ENCODE peak calls at places on chromosomes 3 and 15, in seven cellular contexts. One of them, this sample, is unnamed.
A peak's percentile ranks its signal among the peaks of the same experiment; 100 is the strongest.

GRCh38 chr3:62873672-62874397 is 1.4 kb downstream of the CADPS start:
- DNase-seq in PC-9: no peak
- DNase-seq in stomach: no peak
- DNase-seq in pancreas: peak; percentile 57
- DNase-seq in upper lobe of right lung: no peak
- DNase-seq in GM12878: no peak
- DNase-seq in gastrocnemius medialis: no peak
- DNase-seq in this sample: peak; percentile 35

GRCh38 chr3:124281453-124282316 is 289.8 kb upstream of the ROPN1 start:
- DNase-seq in gastrocnemius medialis: no peak
- DNase-seq in stomach: no peak
- DNase-seq in GM12878: no peak
- DNase-seq in pancreas: no peak
- DNase-seq in upper lobe of right lung: no peak
- DNase-seq in PC-9: no peak
- DNase-seq in this sample: no peak

GRCh38 chr3:197468866-197469382 is 86.8 kb downstream of the BDH1 start:
- DNase-seq in gastrocnemius medialis: no peak
- DNase-seq in GM12878: no peak
- DNase-seq in pancreas: peak; percentile 31
- DNase-seq in upper lobe of right lung: peak; percentile 11
- DNase-seq in stomach: peak; percentile 33
- DNase-seq in PC-9: peak; percentile 24
- DNase-seq in this sample: no peak

GRCh38 chr3:197465996-197466549 is 89.7 kb downstream of the BDH1 start:
- DNase-seq in upper lobe of right lung: peak; percentile 1
- DNase-seq in PC-9: peak; percentile 81
- DNase-seq in stomach: peak; percentile 52
- DNase-seq in gastrocnemius medialis: no peak
- DNase-seq in pancreas: no peak
- DNase-seq in GM12878: no peak
- DNase-seq in this sample: no peak

GRCh38 chr15:62625421-62626033 is 417.0 kb upstream of the TPM1 start:
- DNase-seq in pancreas: no peak
- DNase-seq in PC-9: no peak
- DNase-seq in upper lobe of right lung: no peak
- DNase-seq in stomach: no peak
- DNase-seq in gastrocnemius medialis: no peak
- DNase-seq in GM12878: no peak
- DNase-seq in this sample: no peak

GRCh38 chr3:176469694-176470205 is 727.5 kb downstream of the TBL1XR1 start:
- DNase-seq in GM12878: no peak
- DNase-seq in pancreas: no peak
- DNase-seq in stomach: no peak
- DNase-seq in PC-9: peak; percentile 67
- DNase-seq in upper lobe of right lung: no peak
- DNase-seq in gastrocnemius medialis: no peak
- DNase-seq in this sample: no peak

GRCh38 chr3:79297242-79297641 is 470.6 kb downstream of the ROBO1 start:
- DNase-seq in gastrocnemius medialis: no peak
- DNase-seq in stomach: no peak
- DNase-seq in upper lobe of right lung: no peak
- DNase-seq in PC-9: peak; percentile 77
- DNase-seq in pancreas: no peak
- DNase-seq in GM12878: no peak
- DNase-seq in this sample: no peak

GRCh38 chr3:100936931-100937330 is 56.3 kb downstream of the ABI3BP start:
- DNase-seq in GM12878: no peak
- DNase-seq in stomach: no peak
- DNase-seq in gastrocnemius medialis: no peak
- DNase-seq in PC-9: no peak
- DNase-seq in upper lobe of right lung: no peak
- DNase-seq in pancreas: no peak
- DNase-seq in this sample: no peak

DNA sequence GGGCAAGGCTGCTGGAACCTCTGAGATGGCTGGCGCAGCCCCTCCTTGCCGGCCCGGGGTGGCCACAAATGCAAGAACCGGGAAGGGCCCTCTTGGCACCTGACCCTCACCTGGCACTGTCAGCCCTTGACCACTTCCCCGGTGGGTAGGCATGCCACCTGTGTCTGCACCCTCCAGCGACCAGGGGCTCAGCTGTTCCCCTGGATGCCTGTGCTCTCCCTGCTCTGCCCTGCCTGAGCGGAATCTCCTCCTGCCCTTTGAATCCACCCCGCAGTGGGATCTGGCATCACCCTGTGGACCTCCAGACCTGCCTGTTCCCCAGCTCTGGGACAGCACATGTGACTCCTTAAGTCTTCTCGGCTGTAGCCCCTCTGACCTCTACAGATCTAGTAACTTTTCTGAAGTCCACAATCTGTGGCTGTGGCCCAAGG is 26.1 kb upstream of the FGD5 start:
- DNase-seq in upper lobe of right lung: peak; percentile 59
- DNase-seq in PC-9: no peak
- DNase-seq in gastrocnemius medialis: no peak
- DNase-seq in pancreas: no peak
- DNase-seq in GM12878: no peak
- DNase-seq in stomach: no peak
- DNase-seq in this sample: no peak
- H3K27ac ChIP-seq in upper lobe of right lung: peak overlapping the region; percentile 63
- H3K27ac ChIP-seq in PC-9: no peak overlapping the region
- H3K27ac ChIP-seq in gastrocnemius medialis: peak overlapping the region; percentile 18
- H3K27ac ChIP-seq in pancreas: no peak overlapping the region
- H3K27ac ChIP-seq in GM12878: no peak overlapping the region
- H3K27ac ChIP-seq in stomach: peak overlapping the region; percentile 31
- H3K27ac ChIP-seq in this sample: peak overlapping the region; percentile 57

GRCh38 chr15:87959658-87960057 is 296.9 kb downstream of the NTRK3 start:
- DNase-seq in pancreas: no peak
- DNase-seq in upper lobe of right lung: no peak
- DNase-seq in GM12878: no peak
- DNase-seq in gastrocnemius medialis: no peak
- DNase-seq in PC-9: no peak
- DNase-seq in stomach: no peak
- DNase-seq in this sample: no peak

GRCh38 chr15:87959080-87959479 is 297.5 kb downstream of the NTRK3 start:
- DNase-seq in GM12878: no peak
- DNase-seq in upper lobe of right lung: no peak
- DNase-seq in PC-9: no peak
- DNase-seq in gastrocnemius medialis: no peak
- DNase-seq in pancreas: no peak
- DNase-seq in stomach: no peak
- DNase-seq in this sample: no peak

GRCh38 chr15:87954783-87955182 is 301.8 kb downstream of the NTRK3 start:
- DNase-seq in gastrocnemius medialis: no peak
- DNase-seq in upper lobe of right lung: no peak
- DNase-seq in stomach: no peak
- DNase-seq in GM12878: no peak
- DNase-seq in PC-9: no peak
- DNase-seq in pancreas: no peak
- DNase-seq in this sample: no peak

GRCh38 chr15:87952736-87953135 is 303.8 kb downstream of the NTRK3 start:
- DNase-seq in pancreas: no peak
- DNase-seq in PC-9: no peak
- DNase-seq in gastrocnemius medialis: no peak
- DNase-seq in GM12878: no peak
- DNase-seq in stomach: no peak
- DNase-seq in upper lobe of right lung: no peak
- DNase-seq in this sample: no peak

GRCh38 chr15:87955284-87955909 is 301.1 kb downstream of the NTRK3 start:
- DNase-seq in stomach: no peak
- DNase-seq in gastrocnemius medialis: no peak
- DNase-seq in GM12878: no peak
- DNase-seq in upper lobe of right lung: no peak
- DNase-seq in PC-9: no peak
- DNase-seq in pancreas: no peak
- DNase-seq in this sample: no peak
- TF ChIP-seq CTCF in stomach: no peak
- TF ChIP-seq CTCF in gastrocnemius medialis: no peak
- TF ChIP-seq CTCF in GM12878: no peak
- TF ChIP-seq CTCF in upper lobe of right lung: no peak
- TF ChIP-seq CTCF in PC-9: no peak
- TF ChIP-seq CTCF in pancreas: no peak
- TF ChIP-seq CTCF in this sample: no peak

GRCh38 chr3:88149146-88149515 is 628 bp upstream of the C3orf38 start:
- DNase-seq in PC-9: no peak
- DNase-seq in gastrocnemius medialis: no peak
- DNase-seq in stomach: no peak
- DNase-seq in pancreas: peak; percentile 23
- DNase-seq in upper lobe of right lung: no peak
- DNase-seq in GM12878: no peak
- DNase-seq in this sample: no peak

GRCh38 chr3:88150771-88151170 is 1.0 kb downstream of the C3orf38 start:
- DNase-seq in gastrocnemius medialis: no peak
- DNase-seq in upper lobe of right lung: no peak
- DNase-seq in PC-9: no peak
- DNase-seq in stomach: no peak
- DNase-seq in pancreas: no peak
- DNase-seq in GM12878: no peak
- DNase-seq in this sample: no peak

GRCh38 chr3:88150371-88150770 is 612 bp downstream of the C3orf38 start:
- DNase-seq in pancreas: no peak
- DNase-seq in stomach: no peak
- DNase-seq in PC-9: no peak
- DNase-seq in upper lobe of right lung: no peak
- DNase-seq in gastrocnemius medialis: no peak
- DNase-seq in GM12878: no peak
- DNase-seq in this sample: no peak

GRCh38 chr3:88149516-88150362 is at the start of gene C3orf38:
- DNase-seq in GM12878: peak; percentile 64
- DNase-seq in pancreas: peak; percentile 81
- DNase-seq in PC-9: peak; percentile 87
- DNase-seq in gastrocnemius medialis: peak; percentile 81
- DNase-seq in upper lobe of right lung: peak; percentile 91
- DNase-seq in stomach: peak; percentile 85
- DNase-seq in this sample: peak; percentile 89

GRCh38 chr3:88151358-88151757 is 1.6 kb downstream of the C3orf38 start:
- DNase-seq in stomach: no peak
- DNase-seq in PC-9: no peak
- DNase-seq in gastrocnemius medialis: no peak
- DNase-seq in upper lobe of right lung: no peak
- DNase-seq in pancreas: no peak
- DNase-seq in GM12878: no peak
- DNase-seq in this sample: no peak
- H3K4me3 ChIP-seq in stomach: peak overlapping the region; percentile 87
- H3K4me3 ChIP-seq in PC-9: peak overlapping the region; percentile 95
- H3K4me3 ChIP-seq in gastrocnemius medialis: peak overlapping the region; percentile 18
- H3K4me3 ChIP-seq in upper lobe of right lung: peak overlapping the region; percentile 80
- H3K4me3 ChIP-seq in pancreas: no peak overlapping the region
- H3K4me3 ChIP-seq in GM12878: peak overlapping the region; percentile 81
- H3K4me3 ChIP-seq in this sample: peak overlapping the region; percentile 93

GRCh38 chr15:79430901-79431635 is 1.1 kb upstream of the MINAR1 start:
- DNase-seq in PC-9: no peak
- DNase-seq in stomach: no peak
- DNase-seq in upper lobe of right lung: no peak
- DNase-seq in pancreas: no peak
- DNase-seq in gastrocnemius medialis: no peak
- DNase-seq in GM12878: no peak
- DNase-seq in this sample: no peak
- H3K27ac ChIP-seq in PC-9: no peak overlapping the region
- H3K27ac ChIP-seq in stomach: no peak overlapping the region
- H3K27ac ChIP-seq in upper lobe of right lung: no peak overlapping the region
- H3K27ac ChIP-seq in pancreas: peak overlapping the region; percentile 59
- H3K27ac ChIP-seq in gastrocnemius medialis: no peak overlapping the region
- H3K27ac ChIP-seq in GM12878: no peak overlapping the region
- H3K27ac ChIP-seq in this sample: no peak overlapping the region

This sample was measured in left lung.